ENCODE peak calls at places on chromosomes 11 and 22, in five cellular contexts. One of them, this sample, is unnamed.

GRCh38 chr22:49448546-49448945 is 379.1 kb downstream of the BRD1 start:
- DNase-seq in activated naive CD4-positive, alpha-beta T cell treated with anti-CD3 and anti-CD28 coated beads for 36 hours: no peak
- DNase-seq in HuH-7.5: no peak
- DNase-seq in HL-60: no peak
- DNase-seq in nucleus accumbens: peak
- DNase-seq in this sample: peak

GRCh38 chr11:73759520-73760065 is 1.3 kb downstream of the RAB6A start:
- DNase-seq in activated naive CD4-positive, alpha-beta T cell treated with anti-CD3 and anti-CD28 coated beads for 36 hours: no peak
- DNase-seq in nucleus accumbens: no peak
- DNase-seq in HuH-7.5: no peak
- DNase-seq in HL-60: no peak
- DNase-seq in this sample: peak

GRCh38 chr22:42921301-42921700 is 64.2 kb upstream of the ARFGAP3 start:
- DNase-seq in activated naive CD4-positive, alpha-beta T cell treated with anti-CD3 and anti-CD28 coated beads for 36 hours: no peak
- DNase-seq in HL-60: peak
- DNase-seq in HuH-7.5: no peak
- DNase-seq in nucleus accumbens: no peak
- DNase-seq in this sample: no peak

GRCh38 chr22:24592846-24593809 is at the start of gene LRRC75B:
- DNase-seq in HuH-7.5: peak
- DNase-seq in HL-60: peak
- DNase-seq in activated naive CD4-positive, alpha-beta T cell treated with anti-CD3 and anti-CD28 coated beads for 36 hours: no peak
- DNase-seq in nucleus accumbens: peak
- DNase-seq in this sample: peak

GRCh38 chr11:45333506-45333971 is 47.4 kb upstream of the SYT13 start:
- DNase-seq in HL-60: no peak
- DNase-seq in HuH-7.5: peak
- DNase-seq in activated naive CD4-positive, alpha-beta T cell treated with anti-CD3 and anti-CD28 coated beads for 36 hours: no peak
- DNase-seq in nucleus accumbens: no peak
- DNase-seq in this sample: no peak

GRCh38 chr11:106011481-106011880 is 10.6 kb downstream of the MSANTD4 start:
- DNase-seq in HL-60: no peak
- DNase-seq in HuH-7.5: no peak
- DNase-seq in activated naive CD4-positive, alpha-beta T cell treated with anti-CD3 and anti-CD28 coated beads for 36 hours: no peak
- DNase-seq in nucleus accumbens: no peak
- DNase-seq in this sample: no peak

GRCh38 chr22:48742556-48743343 is 1084.9 kb downstream of the BRD1 start:
- DNase-seq in HuH-7.5: no peak
- DNase-seq in nucleus accumbens: no peak
- DNase-seq in HL-60: no peak
- DNase-seq in activated naive CD4-positive, alpha-beta T cell treated with anti-CD3 and anti-CD28 coated beads for 36 hours: no peak
- DNase-seq in this sample: no peak

GRCh38 chr11:65571940-65572339 is 398 bp upstream of the FAM89B start:
- DNase-seq in activated naive CD4-positive, alpha-beta T cell treated with anti-CD3 and anti-CD28 coated beads for 36 hours: peak
- DNase-seq in HL-60: peak
- DNase-seq in nucleus accumbens: no peak
- DNase-seq in HuH-7.5: peak
- DNase-seq in this sample: no peak

GRCh38 chr22:50544746-50545253 is 899 bp upstream of the KLHDC7B start:
- DNase-seq in HuH-7.5: no peak
- DNase-seq in HL-60: no peak
- DNase-seq in activated naive CD4-positive, alpha-beta T cell treated with anti-CD3 and anti-CD28 coated beads for 36 hours: peak
- DNase-seq in nucleus accumbens: no peak
- DNase-seq in this sample: no peak

GRCh38 chr11:104529213-104529612 is 365.3 kb upstream of the PDGFD start:
- DNase-seq in nucleus accumbens: no peak
- DNase-seq in activated naive CD4-positive, alpha-beta T cell treated with anti-CD3 and anti-CD28 coated beads for 36 hours: no peak
- DNase-seq in HuH-7.5: no peak
- DNase-seq in HL-60: no peak
- DNase-seq in this sample: no peak

GRCh38 chr11:76768091-76769047 is 14.8 kb upstream of the TSKU start:
- DNase-seq in HL-60: peak
- DNase-seq in HuH-7.5: no peak
- DNase-seq in activated naive CD4-positive, alpha-beta T cell treated with anti-CD3 and anti-CD28 coated beads for 36 hours: peak
- DNase-seq in nucleus accumbens: no peak
- DNase-seq in this sample: no peak

GRCh38 chr11:10807629-10808552 is 835 bp downstream of the EIF4G2 start:
- DNase-seq in HL-60: peak
- DNase-seq in nucleus accumbens: peak
- DNase-seq in activated naive CD4-positive, alpha-beta T cell treated with anti-CD3 and anti-CD28 coated beads for 36 hours: peak
- DNase-seq in HuH-7.5: no peak
- DNase-seq in this sample: peak

GRCh38 chr11:93740802-93741093 is 547 bp downstream of the TAF1D start:
- DNase-seq in activated naive CD4-positive, alpha-beta T cell treated with anti-CD3 and anti-CD28 coated beads for 36 hours: peak
- DNase-seq in HuH-7.5: no peak
- DNase-seq in nucleus accumbens: peak
- DNase-seq in HL-60: peak
- DNase-seq in this sample: peak

GRCh38 chr22:38097557-38098409 is 12.7 kb downstream of the BAIAP2L2 start:
- DNase-seq in nucleus accumbens: no peak
- DNase-seq in activated naive CD4-positive, alpha-beta T cell treated with anti-CD3 and anti-CD28 coated beads for 36 hours: no peak
- DNase-seq in HuH-7.5: no peak
- DNase-seq in HL-60: no peak
- DNase-seq in this sample: no peak

GRCh38 chr11:106786251-106786650 is 232.0 kb downstream of the GUCY1A2 start:
- DNase-seq in HuH-7.5: no peak
- DNase-seq in nucleus accumbens: no peak
- DNase-seq in HL-60: no peak
- DNase-seq in activated naive CD4-positive, alpha-beta T cell treated with anti-CD3 and anti-CD28 coated beads for 36 hours: no peak
- DNase-seq in this sample: no peak

GRCh38 chr11:31240340-31240904 is 129.1 kb downstream of the DCDC1 start:
- DNase-seq in HuH-7.5: no peak
- DNase-seq in activated naive CD4-positive, alpha-beta T cell treated with anti-CD3 and anti-CD28 coated beads for 36 hours: peak
- DNase-seq in HL-60: peak
- DNase-seq in nucleus accumbens: no peak
- DNase-seq in this sample: peak

GRCh38 chr11:20373568-20374209 is 10.2 kb downstream of the HTATIP2 start:
- DNase-seq in HuH-7.5: no peak
- DNase-seq in nucleus accumbens: no peak
- DNase-seq in HL-60: no peak
- DNase-seq in activated naive CD4-positive, alpha-beta T cell treated with anti-CD3 and anti-CD28 coated beads for 36 hours: no peak
- DNase-seq in this sample: no peak

GRCh38 chr11:27207025-27207650 is 155.9 kb downstream of the CCDC34 start:
- DNase-seq in nucleus accumbens: no peak
- DNase-seq in activated naive CD4-positive, alpha-beta T cell treated with anti-CD3 and anti-CD28 coated beads for 36 hours: no peak
- DNase-seq in HL-60: no peak
- DNase-seq in HuH-7.5: no peak
- DNase-seq in this sample: no peak

GRCh38 chr22:36753120-36753802 is 22.7 kb downstream of the IFT27 start:
- DNase-seq in activated naive CD4-positive, alpha-beta T cell treated with anti-CD3 and anti-CD28 coated beads for 36 hours: no peak
- DNase-seq in HL-60: no peak
- DNase-seq in nucleus accumbens: no peak
- DNase-seq in HuH-7.5: no peak
- DNase-seq in this sample: no peak

GRCh38 chr11:74696932-74697687 is 34.1 kb downstream of the CHRDL2 start:
- DNase-seq in HuH-7.5: no peak
- DNase-seq in nucleus accumbens: no peak
- DNase-seq in HL-60: no peak
- DNase-seq in activated naive CD4-positive, alpha-beta T cell treated with anti-CD3 and anti-CD28 coated beads for 36 hours: no peak
- DNase-seq in this sample: no peak

GRCh38 chr11:66068923-66069714 is 953 bp upstream of the PACS1 start:
- DNase-seq in activated naive CD4-positive, alpha-beta T cell treated with anti-CD3 and anti-CD28 coated beads for 36 hours: peak
- DNase-seq in HuH-7.5: no peak
- DNase-seq in HL-60: peak
- DNase-seq in nucleus accumbens: peak
- DNase-seq in this sample: peak

GRCh38 chr11:128289048-128289447 is 298.3 kb downstream of the ETS1 start:
- DNase-seq in nucleus accumbens: no peak
- DNase-seq in activated naive CD4-positive, alpha-beta T cell treated with anti-CD3 and anti-CD28 coated beads for 36 hours: peak
- DNase-seq in HL-60: no peak
- DNase-seq in HuH-7.5: no peak
- DNase-seq in this sample: no peak

GRCh38 chr22:29202231-29203192 is 3.2 kb upstream of the EMID1 start:
- DNase-seq in HL-60: peak
- DNase-seq in nucleus accumbens: no peak
- DNase-seq in activated naive CD4-positive, alpha-beta T cell treated with anti-CD3 and anti-CD28 coated beads for 36 hours: peak
- DNase-seq in HuH-7.5: peak
- DNase-seq in this sample: peak

GRCh38 chr11:66937334-66937733 is 20.8 kb downstream of the PC start:
- DNase-seq in HL-60: no peak
- DNase-seq in HuH-7.5: no peak
- DNase-seq in nucleus accumbens: no peak
- DNase-seq in activated naive CD4-positive, alpha-beta T cell treated with anti-CD3 and anti-CD28 coated beads for 36 hours: no peak
- DNase-seq in this sample: no peak

GRCh38 chr11:10494636-10495463 is 39.8 kb downstream of the AMPD3 start:
- DNase-seq in HL-60: no peak
- DNase-seq in nucleus accumbens: no peak
- DNase-seq in HuH-7.5: no peak
- DNase-seq in activated naive CD4-positive, alpha-beta T cell treated with anti-CD3 and anti-CD28 coated beads for 36 hours: no peak
- DNase-seq in this sample: no peak

GRCh38 chr11:18736590-18737148 is 10.7 kb upstream of the IGSF22 start:
- DNase-seq in HuH-7.5: peak
- DNase-seq in HL-60: no peak
- DNase-seq in activated naive CD4-positive, alpha-beta T cell treated with anti-CD3 and anti-CD28 coated beads for 36 hours: no peak
- DNase-seq in nucleus accumbens: no peak
- DNase-seq in this sample: no peak